ENCODE peak calls at places on chromosomes 6 and 20, in five cellular contexts. G is HCT116, C is K562, P is GM12878, R is HepG2. L is an unnamed sample.

GRCh38 chr6:32168350-32168749 is 4.0 kb downstream of the EGFL8 start:
- DNase-seq in R (no peak), G (no peak), P (no peak), C (peak), L (no peak)

GRCh38 chr20:54063998-54064676 is 6.3 kb downstream of the BCAS1 start:
- DNase-seq in G (no peak), R (no peak), C (no peak), P (peak), L (no peak)

GRCh38 chr6:143539723-143540122 is 28.2 kb upstream of the FUCA2 start:
- DNase-seq in C (no peak), G (no peak), R (no peak), P (no peak), L (no peak)

GRCh38 chr6:64696053-64696452 is 1011.0 kb downstream of the EYS start:
- DNase-seq in G (no peak), C (no peak), P (no peak), R (no peak), L (no peak)

GRCh38 chr20:17570347-17571152 is 675 bp downstream of the DSTN start:
- DNase-seq in C (peak), P (no peak), R (peak), G (peak), L (peak)

GRCh38 chr6:113994934-113995342 is 24.0 kb upstream of the HDAC2 start:
- DNase-seq in R (peak), P (no peak), G (peak), C (peak), L (no peak)

GRCh38 chr20:9301129-9302072 is 213.0 kb upstream of the LAMP5 start:
- DNase-seq in R (peak), C (no peak), P (no peak), G (peak), L (no peak)

GRCh38 chr20:10511507-10512231 is 76.6 kb downstream of the SLX4IP start:
- DNase-seq in C (peak), R (peak), P (peak), G (peak), L (no peak)

GRCh38 chr6:43200541-43200940 is 18.5 kb downstream of the CUL9 start:
- DNase-seq in R (no peak), C (no peak), P (no peak), G (no peak), L (no peak)

GRCh38 chr20:24993337-24994185 is 1.0 kb upstream of the APMAP start:
- DNase-seq in C (peak), R (peak), P (no peak), G (no peak), L (no peak)

GRCh38 chr20:24969203-24970029 is 20.3 kb downstream of the CST7 start:
- DNase-seq in C (no peak), R (no peak), G (no peak), P (no peak), L (no peak)

GRCh38 chr6:24394777-24395437 is 7.8 kb upstream of the MRS2 start:
- DNase-seq in R (no peak), G (no peak), C (no peak), P (no peak), L (no peak)

GRCh38 chr6:134510920-134511319 is 193.0 kb upstream of the SGK1 start:
- DNase-seq in C (no peak), P (no peak), R (no peak), G (no peak), L (no peak)

GRCh38 chr6:38570750-38571149 is 69.0 kb downstream of the BTBD9 start:
- DNase-seq in G (no peak), R (no peak), P (no peak), C (no peak), L (no peak)

GRCh38 chr6:117544725-117545124 is 57.6 kb downstream of the GOPC start:
- DNase-seq in R (no peak), P (no peak), G (no peak), C (peak), L (no peak)

GRCh38 chr6:3633711-3634110 is 117.8 kb downstream of the PXDC1 start:
- DNase-seq in C (no peak), G (no peak), R (no peak), P (no peak), L (no peak)

GRCh38 chr20:58903636-58904035 is 51.1 kb downstream of the GNAS start:
- DNase-seq in G (no peak), C (no peak), R (no peak), P (no peak), L (no peak)

GRCh38 chr6:140671926-140672325 is 1297.5 kb upstream of the CITED2 start:
- DNase-seq in R (no peak), P (no peak), G (peak), C (no peak), L (no peak)

GRCh38 chr6:318265-318890 is 26.1 kb downstream of the DUSP22 start:
- DNase-seq in P (no peak), C (no peak), R (no peak), G (no peak), L (no peak)

GRCh38 chr6:98117072-98117471 is 717.3 kb upstream of the POU3F2 start:
- DNase-seq in R (no peak), G (no peak), P (no peak), C (no peak), L (no peak)

GRCh38 chr6:25714765-25715164 is 39.8 kb upstream of the SLC17A4 start:
- DNase-seq in P (no peak), G (no peak), R (no peak), C (no peak), L (no peak)

GRCh38 chr20:58991720-58992119 is 10.7 kb downstream of the NELFCD start:
- DNase-seq in G (no peak), R (peak), C (no peak), P (no peak), L (no peak)

GRCh38 chr6:165819394-165819793 is 156.4 kb upstream of the PDE10A start:
- DNase-seq in G (no peak), P (no peak), R (no peak), C (no peak), L (no peak)

GRCh38 chr6:140101367-140101766 is 726.9 kb upstream of the CITED2 start:
- DNase-seq in C (no peak), G (no peak), P (no peak), R (no peak), L (no peak)

GRCh38 chr20:60233006-60233405 is 274.8 kb downstream of the CDH26 start:
- DNase-seq in P (no peak), G (no peak), C (no peak), R (no peak), L (no peak)

GRCh38 chr6:100226811-100227210 is 232.8 kb upstream of the MCHR2 start:
- DNase-seq in C (no peak), G (no peak), P (no peak), R (no peak), L (no peak)

GRCh38 chr20:43913291-43914025 is 1.2 kb upstream of the TOX2 start:
- DNase-seq in R (no peak), G (no peak), P (no peak), C (no peak), L (peak)

GRCh38 chr6:21383499-21384085 is 210.0 kb upstream of the SOX4 start:
- DNase-seq in P (no peak), R (no peak), C (no peak), G (no peak), L (no peak)

GRCh38 chr20:36532388-36532787 is 8.9 kb upstream of the MYL9 start:
- DNase-seq in C (no peak), R (no peak), P (no peak), G (no peak), L (no peak)

GRCh38 chr20:61066541-61066940 is 185.5 kb upstream of the CDH4 start:
- DNase-seq in R (no peak), C (no peak), G (no peak), P (no peak), L (no peak)

GRCh38 chr6:43702522-43703440 is 15.2 kb upstream of the MRPS18A start:
- DNase-seq in C (peak), P (no peak), G (peak), R (peak), L (peak)

GRCh38 chr6:83920017-83920416 is 60.5 kb downstream of the CYB5R4 start:
- DNase-seq in C (no peak), R (no peak), G (no peak), P (no peak), L (no peak)

GRCh38 chr6:82251942-82252341 is 4.4 kb upstream of the IBTK start:
- DNase-seq in C (peak), P (no peak), G (peak), R (peak), L (no peak)

GRCh38 chr6:3231213-3232016 is 4.0 kb upstream of the TUBB2B start:
- DNase-seq in C (no peak), G (no peak), R (peak), P (no peak), L (no peak)

GRCh38 chr6:10633216-10633615 is 61.2 kb downstream of the C6orf52 start:
- DNase-seq in P (peak), C (peak), R (peak), G (peak), L (no peak)

GRCh38 chr6:85472744-85473143 is 22.9 kb downstream of the NT5E start:
- DNase-seq in G (no peak), C (no peak), P (no peak), R (no peak), L (no peak)

GRCh38 chr6:85473748-85474147 is 23.9 kb downstream of the NT5E start:
- DNase-seq in C (no peak), G (no peak), R (no peak), P (no peak), L (no peak)

GRCh38 chr6:85468326-85468725 is 18.4 kb downstream of the NT5E start:
- DNase-seq in G (no peak), R (peak), P (no peak), C (no peak), L (no peak)

GRCh38 chr6:85469276-85470022 is 19.6 kb downstream of the NT5E start:
- DNase-seq in P (no peak), C (no peak), G (no peak), R (no peak), L (no peak)

DNA sequence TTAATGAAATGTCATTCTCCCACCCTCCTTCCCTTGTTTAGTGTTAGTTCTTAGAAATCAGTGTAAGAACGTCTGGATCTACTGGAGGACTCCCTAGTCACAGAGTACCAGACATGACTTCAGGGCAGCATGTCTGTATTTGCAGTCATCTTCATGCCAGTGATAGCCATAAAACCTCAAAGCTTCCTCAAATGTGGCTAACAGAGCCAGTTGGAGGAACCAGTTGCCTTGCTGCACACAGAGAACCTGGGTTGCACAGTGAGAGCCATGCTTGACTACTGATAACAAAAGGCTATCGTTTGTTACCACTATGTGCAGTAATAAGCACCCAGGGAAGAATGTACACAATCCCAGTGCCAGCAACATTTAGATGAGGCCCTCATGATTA is 20.1 kb downstream of the NT5E start:
- DNase-seq in C (no peak), G (no peak), P (no peak), R (no peak), L (no peak)
- TF ChIP-seq CEBPB in C (no peak), G (no peak), P (no peak), R (no peak), L (no peak)

GRCh38 chr6:125558907-125559306 is 190.5 kb upstream of the HEY2 start:
- DNase-seq in R (no peak), C (no peak), P (no peak), G (no peak), L (no peak)
- TF ChIP-seq SRF in R (no peak), C (no peak), P (no peak), G (no peak), L (no peak)

DNA sequence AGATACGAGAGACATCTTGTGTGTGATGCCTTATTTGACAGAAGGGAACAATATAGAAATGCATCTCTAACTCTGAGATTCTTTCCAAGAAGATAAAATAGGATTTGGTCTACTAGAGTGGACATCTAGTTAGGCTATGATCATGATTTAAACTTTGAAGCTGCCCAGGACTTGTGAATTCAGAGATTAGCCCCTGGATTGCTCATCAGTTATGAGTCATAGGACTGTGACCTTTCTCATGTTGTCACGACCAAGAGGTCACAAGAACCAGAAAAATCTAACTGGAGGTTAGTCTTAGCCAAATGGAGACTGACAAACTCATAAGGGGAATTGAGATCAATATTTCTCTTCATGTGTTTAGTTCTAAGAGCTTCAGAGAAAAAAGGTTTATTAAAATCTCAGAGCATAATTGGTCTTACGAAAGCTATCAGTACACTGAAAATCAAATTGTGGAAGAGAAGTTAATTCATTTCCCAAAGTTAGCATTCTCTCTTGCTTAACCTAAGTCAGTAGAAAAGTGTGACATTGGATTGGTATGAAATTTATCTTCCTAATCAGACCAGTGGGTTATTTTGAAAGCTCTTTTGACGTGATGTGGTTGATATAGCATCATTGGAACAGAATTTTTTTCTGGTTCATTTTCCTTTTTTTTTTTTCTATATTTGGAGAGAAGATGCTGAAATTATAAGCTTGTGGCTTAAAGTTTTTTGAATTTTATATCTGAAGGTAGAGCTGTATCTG is 245.7 kb downstream of the RNF144B start:
- DNase-seq in G (peak), R (peak), P (no peak), C (no peak), L (no peak)
- TF ChIP-seq CEBPB in G (peak), R (no peak), P (no peak), C (no peak), L (no peak)

GRCh38 chr6:72414648-72415047 is 207.2 kb upstream of the KCNQ5 start:
- DNase-seq in P (no peak), R (no peak), G (no peak), C (no peak), L (no peak)
- TF ChIP-seq SRF in P (no peak), R (no peak), G (no peak), C (no peak), L (no peak)

GRCh38 chr6:89501239-89501638 is 68.3 kb downstream of the ANKRD6 start:
- DNase-seq in P (no peak), R (no peak), G (no peak), C (no peak), L (no peak)
- TF ChIP-seq CEBPB in P (no peak), R (no peak), G (no peak), C (no peak), L (peak)

GRCh38 chr20:32902456-32903420 is 44.0 kb downstream of the EFCAB8 start:
- DNase-seq in G (peak), P (no peak), R (peak), C (peak), L (peak)
- TF ChIP-seq SRF in G (peak), P (peak), R (peak), C (no peak), L (peak)

DNA sequence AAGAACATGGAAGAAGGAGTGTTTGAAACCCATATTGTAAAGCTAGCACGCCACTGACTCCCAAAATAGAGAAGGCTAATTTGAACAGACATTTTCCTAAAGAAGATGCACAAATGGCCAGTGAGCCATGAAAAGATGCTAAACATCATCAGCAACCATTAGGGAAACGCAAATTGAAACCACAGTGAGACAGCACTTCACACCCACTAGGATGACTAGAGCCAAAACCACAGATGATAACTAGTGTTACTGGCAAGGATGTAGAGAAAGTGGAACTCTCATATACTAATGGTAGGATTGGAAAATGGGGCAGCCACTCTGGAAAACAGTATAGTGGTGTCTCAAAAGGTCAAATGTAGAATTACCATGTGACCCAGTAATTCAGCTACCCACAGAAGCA is 58.2 kb downstream of the BMP7 start:
- DNase-seq in R (no peak), P (no peak), G (no peak), C (no peak), L (no peak)
- TF ChIP-seq CEBPB in R (no peak), P (no peak), G (no peak), C (no peak), L (no peak)

GRCh38 chr6:168179133-168179532 is 100.1 kb upstream of the FRMD1 start:
- DNase-seq in R (no peak), G (no peak), P (no peak), C (no peak), L (peak)
- TF ChIP-seq SRF in R (no peak), G (no peak), P (no peak), C (no peak), L (no peak)

GRCh38 chr6:127247114-127248096 is 19.3 kb upstream of the RNF146 start:
- DNase-seq in P (no peak), G (no peak), R (no peak), C (no peak), L (no peak)

DNA sequence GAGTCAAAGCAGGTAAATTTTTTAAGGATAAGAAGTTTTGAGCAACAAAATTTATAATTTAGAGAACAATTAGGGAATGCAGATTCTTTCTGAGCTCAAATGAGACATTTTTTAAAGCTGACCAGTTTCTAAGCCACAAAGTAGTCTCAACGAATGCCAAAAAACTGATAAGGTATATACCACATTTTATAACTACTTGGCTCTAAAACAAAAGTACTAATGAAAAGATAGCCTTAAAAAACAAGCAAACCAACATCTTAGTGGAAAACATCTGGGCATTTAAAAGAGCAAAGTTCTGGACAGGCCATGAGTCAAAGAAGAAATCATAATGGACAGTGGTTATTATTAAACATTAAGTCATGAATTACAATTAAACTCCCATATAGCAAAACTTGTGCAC is 23.2 kb upstream of the RNF146 start:
- DNase-seq in P (no peak), C (no peak), R (no peak), G (no peak), L (no peak)
- TF ChIP-seq CEBPB in P (no peak), C (no peak), R (no peak), G (no peak), L (no peak)

GRCh38 chr6:158039178-158039557 is 57.5 kb downstream of the SYNJ2 start:
- DNase-seq in G (no peak), P (no peak), R (no peak), C (no peak), L (no peak)

GRCh38 chr6:158038291-158039177 is 56.9 kb downstream of the SYNJ2 start:
- DNase-seq in C (no peak), G (no peak), P (no peak), R (no peak), L (no peak)

GRCh38 chr6:158040051-158040803 is 58.6 kb downstream of the SYNJ2 start:
- DNase-seq in R (peak), C (peak), P (peak), G (peak), L (no peak)

GRCh38 chr6:158040804-158041347 is 59.2 kb downstream of the SYNJ2 start:
- DNase-seq in C (no peak), P (no peak), R (no peak), G (no peak), L (no peak)

GRCh38 chr6:158039571-158040050 is 57.9 kb downstream of the SYNJ2 start:
- DNase-seq in G (no peak), P (no peak), C (peak), R (peak), L (no peak)
- TF ChIP-seq SRF in G (no peak), P (no peak), C (no peak), R (no peak), L (no peak)